ENCODE peak calls at places on chromosomes 5 and 9, in four cellular contexts. One of them, this sample, is unnamed. For H3K36me3, the result is how much of the 10 kb centered on the place peaks cover.

GRCh38 chr5:118796081-118796480 is 192.3 kb downstream of the DTWD2 start:
- DNase-seq in PC-3: no peak
- DNase-seq in kidney: no peak
- DNase-seq in WERI-Rb-1: peak
- DNase-seq in this sample: no peak

GRCh38 chr9:134167530-134167931 is 3.2 kb upstream of the RNU6ATAC start:
- DNase-seq in kidney: no peak
- DNase-seq in PC-3: peak
- DNase-seq in WERI-Rb-1: no peak
- DNase-seq in this sample: no peak

GRCh38 chr9:122923947-122924346 is 7.4 kb downstream of the ZBTB26 start:
- DNase-seq in kidney: no peak
- DNase-seq in PC-3: no peak
- DNase-seq in WERI-Rb-1: no peak
- DNase-seq in this sample: no peak

GRCh38 chr5:113693205-113693553 is 179.7 kb downstream of the YTHDC2 start:
- DNase-seq in WERI-Rb-1: no peak
- DNase-seq in kidney: no peak
- DNase-seq in PC-3: no peak
- DNase-seq in this sample: no peak

GRCh38 chr9:114606597-114607207 is 4.4 kb upstream of the TMEM268 start:
- DNase-seq in WERI-Rb-1: no peak
- DNase-seq in PC-3: no peak
- DNase-seq in kidney: no peak
- DNase-seq in this sample: no peak

GRCh38 chr5:180085837-180086236 is 14.3 kb upstream of the RNF130 start:
- DNase-seq in PC-3: no peak
- DNase-seq in WERI-Rb-1: no peak
- DNase-seq in kidney: no peak
- DNase-seq in this sample: peak

GRCh38 chr9:2132484-2133082 is 117.4 kb downstream of the SMARCA2 start:
- DNase-seq in kidney: no peak
- DNase-seq in PC-3: peak
- DNase-seq in WERI-Rb-1: no peak
- DNase-seq in this sample: no peak

GRCh38 chr5:81247441-81247972 is 14.4 kb downstream of the CKMT2 start:
- DNase-seq in WERI-Rb-1: no peak
- DNase-seq in kidney: no peak
- DNase-seq in PC-3: peak
- DNase-seq in this sample: no peak

GRCh38 chr5:42583322-42583721 is 160.1 kb downstream of the GHR start:
- DNase-seq in kidney: peak
- DNase-seq in PC-3: peak
- DNase-seq in WERI-Rb-1: peak
- DNase-seq in this sample: no peak

GRCh38 chr5:16178745-16179372 is 732 bp downstream of the MARCHF11 start:
- DNase-seq in kidney: peak
- DNase-seq in WERI-Rb-1: peak
- DNase-seq in PC-3: peak
- DNase-seq in this sample: no peak

GRCh38 chr5:95718203-95718602 is 12.9 kb upstream of the RHOBTB3 start:
- DNase-seq in PC-3: no peak
- DNase-seq in WERI-Rb-1: no peak
- DNase-seq in kidney: no peak
- DNase-seq in this sample: no peak

GRCh38 chr9:113886003-113886324 is 9.9 kb downstream of the ZNF618 start:
- DNase-seq in kidney: no peak
- DNase-seq in PC-3: no peak
- DNase-seq in WERI-Rb-1: no peak
- DNase-seq in this sample: no peak

GRCh38 chr9:106405871-106406435 is 457.0 kb upstream of the ZNF462 start:
- DNase-seq in WERI-Rb-1: no peak
- DNase-seq in kidney: no peak
- DNase-seq in PC-3: peak
- DNase-seq in this sample: no peak

GRCh38 chr9:2264081-2264480 is 248.9 kb downstream of the SMARCA2 start:
- DNase-seq in WERI-Rb-1: no peak
- DNase-seq in kidney: no peak
- DNase-seq in PC-3: no peak
- DNase-seq in this sample: no peak

GRCh38 chr5:161235569-161235968 is 311.0 kb downstream of the GABRB2 start:
- DNase-seq in kidney: no peak
- DNase-seq in PC-3: no peak
- DNase-seq in WERI-Rb-1: no peak
- DNase-seq in this sample: no peak

GRCh38 chr5:59368951-59369350 is 524.6 kb downstream of the PDE4D start:
- DNase-seq in kidney: no peak
- DNase-seq in PC-3: no peak
- DNase-seq in WERI-Rb-1: no peak
- DNase-seq in this sample: no peak

GRCh38 chr5:98111686-98112085 is 661.8 kb upstream of the RGMB start:
- DNase-seq in WERI-Rb-1: no peak
- DNase-seq in PC-3: peak
- DNase-seq in kidney: no peak
- DNase-seq in this sample: no peak

GRCh38 chr5:151885138-151885908 is 39.3 kb downstream of the GLRA1 start:
- DNase-seq in WERI-Rb-1: no peak
- DNase-seq in PC-3: peak
- DNase-seq in kidney: no peak
- DNase-seq in this sample: no peak

GRCh38 chr5:32714836-32715235 is 3.7 kb downstream of the NPR3 start:
- DNase-seq in kidney: no peak
- DNase-seq in WERI-Rb-1: no peak
- DNase-seq in PC-3: peak
- DNase-seq in this sample: no peak

GRCh38 chr5:146751781-146752401 is 126.7 kb downstream of the PPP2R2B start:
- DNase-seq in kidney: no peak
- DNase-seq in PC-3: no peak
- DNase-seq in WERI-Rb-1: no peak
- DNase-seq in this sample: peak

GRCh38 chr9:90960941-90961340 is 159.3 kb downstream of the SYK start:
- DNase-seq in PC-3: no peak
- DNase-seq in kidney: no peak
- DNase-seq in WERI-Rb-1: no peak
- DNase-seq in this sample: no peak

GRCh38 chr9:120941046-120941770 is 14.6 kb upstream of the TRAF1 start:
- DNase-seq in kidney: no peak
- DNase-seq in PC-3: peak
- DNase-seq in WERI-Rb-1: no peak
- DNase-seq in this sample: no peak

GRCh38 chr5:43040287-43041098 is at the start of gene ANXA2R:
- DNase-seq in kidney: peak
- DNase-seq in WERI-Rb-1: peak
- DNase-seq in PC-3: peak
- DNase-seq in this sample: peak

GRCh38 chr9:135051316-135052038 is 36.0 kb upstream of the OLFM1 start:
- DNase-seq in kidney: no peak
- DNase-seq in PC-3: no peak
- DNase-seq in WERI-Rb-1: no peak
- DNase-seq in this sample: no peak

GRCh38 chr9:83307051-83307724 is 231.0 kb downstream of the FRMD3 start:
- DNase-seq in PC-3: no peak
- DNase-seq in kidney: no peak
- DNase-seq in WERI-Rb-1: no peak
- DNase-seq in this sample: no peak

GRCh38 chr9:79742145-79742820 is 170.5 kb downstream of the TLE4 start:
- DNase-seq in kidney: no peak
- DNase-seq in PC-3: no peak
- DNase-seq in WERI-Rb-1: no peak
- DNase-seq in this sample: no peak

GRCh38 chr9:16277471-16277870 is 593.0 kb downstream of the BNC2 start:
- DNase-seq in WERI-Rb-1: no peak
- DNase-seq in PC-3: no peak
- DNase-seq in kidney: no peak
- DNase-seq in this sample: no peak

GRCh38 chr5:51598026-51598425 is 214.8 kb downstream of the ISL1 start:
- DNase-seq in kidney: no peak
- DNase-seq in PC-3: no peak
- DNase-seq in WERI-Rb-1: no peak
- DNase-seq in this sample: no peak

GRCh38 chr5:139133237-139133636 is 64.9 kb downstream of the SIL1 start:
- DNase-seq in PC-3: no peak
- DNase-seq in kidney: no peak
- DNase-seq in WERI-Rb-1: no peak
- DNase-seq in this sample: no peak

GRCh38 chr9:70553718-70554673 is 139.5 kb upstream of the KLF9 start:
- DNase-seq in PC-3: no peak
- DNase-seq in WERI-Rb-1: peak
- DNase-seq in kidney: no peak
- DNase-seq in this sample: no peak

GRCh38 chr5:81424728-81425127 is 30.8 kb upstream of the ACOT12 start:
- DNase-seq in PC-3: no peak
- DNase-seq in WERI-Rb-1: no peak
- DNase-seq in kidney: no peak
- DNase-seq in this sample: no peak

GRCh38 chr5:34034497-34035327 is 8.3 kb downstream of the C1QTNF3 start:
- DNase-seq in WERI-Rb-1: no peak
- DNase-seq in kidney: no peak
- DNase-seq in PC-3: no peak
- DNase-seq in this sample: no peak

GRCh38 chr5:150376799-150377771 is 19.6 kb downstream of the TCOF1 start:
- DNase-seq in WERI-Rb-1: no peak
- DNase-seq in kidney: no peak
- DNase-seq in PC-3: no peak
- DNase-seq in this sample: no peak

GRCh38 chr5:41869150-41869738 is 981 bp downstream of the OXCT1 start:
- DNase-seq in PC-3: peak
- DNase-seq in WERI-Rb-1: peak
- DNase-seq in kidney: peak
- DNase-seq in this sample: no peak

GRCh38 chr5:167072225-167072624 is 1219.2 kb upstream of the WWC1 start:
- DNase-seq in kidney: no peak
- DNase-seq in WERI-Rb-1: no peak
- DNase-seq in PC-3: no peak
- DNase-seq in this sample: no peak

GRCh38 chr5:5403736-5404135 is 18.7 kb upstream of the ICE1 start:
- DNase-seq in PC-3: no peak
- DNase-seq in WERI-Rb-1: no peak
- DNase-seq in kidney: no peak
- DNase-seq in this sample: no peak

GRCh38 chr9:109463924-109464625 is 34.0 kb downstream of the PTPN3 start:
- DNase-seq in kidney: no peak
- DNase-seq in WERI-Rb-1: no peak
- DNase-seq in PC-3: no peak
- DNase-seq in this sample: no peak

GRCh38 chr9:129384138-129384886 is 206.3 kb upstream of the IER5L start:
- DNase-seq in kidney: peak
- DNase-seq in WERI-Rb-1: no peak
- DNase-seq in PC-3: no peak
- DNase-seq in this sample: no peak

GRCh38 chr9:129381481-129381957 is 203.5 kb upstream of the IER5L start:
- DNase-seq in PC-3: no peak
- DNase-seq in kidney: peak
- DNase-seq in WERI-Rb-1: no peak
- DNase-seq in this sample: no peak

GRCh38 chr9:129382281-129383004 is 204.4 kb upstream of the IER5L start:
- DNase-seq in kidney: peak
- DNase-seq in WERI-Rb-1: no peak
- DNase-seq in PC-3: no peak
- DNase-seq in this sample: no peak

GRCh38 chr9:129383415-129384088 is 205.5 kb upstream of the IER5L start:
- DNase-seq in PC-3: peak
- DNase-seq in WERI-Rb-1: peak
- DNase-seq in kidney: peak
- DNase-seq in this sample: peak

DNA sequence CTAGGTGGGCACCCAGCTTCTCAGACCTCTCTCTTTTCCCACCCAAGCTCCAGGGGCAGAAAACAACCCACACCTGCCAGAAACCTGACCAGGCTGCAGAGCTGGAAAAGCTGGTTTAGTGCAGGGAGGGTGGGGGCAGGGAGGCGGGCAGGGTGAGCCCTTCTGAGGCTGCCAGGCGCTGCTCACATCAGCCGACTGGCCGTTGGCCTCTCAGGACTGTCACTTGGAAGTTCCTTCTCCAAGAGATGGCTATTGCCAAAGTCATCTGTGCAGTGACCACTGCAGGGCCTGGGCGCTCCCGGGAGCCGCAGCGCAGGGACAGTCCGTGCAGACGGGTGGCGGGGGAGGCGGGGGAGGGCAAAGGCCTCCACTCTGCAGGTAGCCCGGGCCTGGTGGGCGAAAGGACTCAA is 204.9 kb upstream of the IER5L start:
- DNase-seq in kidney: peak
- DNase-seq in WERI-Rb-1: peak
- DNase-seq in PC-3: peak
- DNase-seq in this sample: no peak
- H3K4me3 ChIP-seq in kidney: peak
- H3K4me3 ChIP-seq in WERI-Rb-1: peak
- H3K4me3 ChIP-seq in PC-3: peak
- H3K4me3 ChIP-seq in this sample: peak

GRCh38 chr9:573551-574410 is 267.7 kb upstream of the DMRT1 start:
- DNase-seq in kidney: no peak
- DNase-seq in PC-3: no peak
- DNase-seq in WERI-Rb-1: no peak
- DNase-seq in this sample: no peak
- H3K27ac ChIP-seq in kidney: peak
- H3K27ac ChIP-seq in PC-3: no peak
- H3K27ac ChIP-seq in WERI-Rb-1: no peak
- H3K27ac ChIP-seq in this sample: no peak

GRCh38 chr5:117118499-117118898 is 543.9 kb upstream of the SEMA6A start:
- DNase-seq in kidney: no peak
- DNase-seq in PC-3: no peak
- DNase-seq in WERI-Rb-1: no peak
- DNase-seq in this sample: no peak
- H3K36me3 ChIP-seq in kidney: under half
- H3K36me3 ChIP-seq in PC-3: under half
- H3K36me3 ChIP-seq in WERI-Rb-1: under half
- H3K36me3 ChIP-seq in this sample: under half

GRCh38 chr5:72453260-72453775 is 53.9 kb downstream of the ZNF366 start:
- DNase-seq in kidney: no peak
- DNase-seq in WERI-Rb-1: no peak
- DNase-seq in PC-3: no peak
- DNase-seq in this sample: no peak
- H3K4me3 ChIP-seq in kidney: no peak
- H3K4me3 ChIP-seq in WERI-Rb-1: no peak
- H3K4me3 ChIP-seq in PC-3: no peak
- H3K4me3 ChIP-seq in this sample: no peak

DNA sequence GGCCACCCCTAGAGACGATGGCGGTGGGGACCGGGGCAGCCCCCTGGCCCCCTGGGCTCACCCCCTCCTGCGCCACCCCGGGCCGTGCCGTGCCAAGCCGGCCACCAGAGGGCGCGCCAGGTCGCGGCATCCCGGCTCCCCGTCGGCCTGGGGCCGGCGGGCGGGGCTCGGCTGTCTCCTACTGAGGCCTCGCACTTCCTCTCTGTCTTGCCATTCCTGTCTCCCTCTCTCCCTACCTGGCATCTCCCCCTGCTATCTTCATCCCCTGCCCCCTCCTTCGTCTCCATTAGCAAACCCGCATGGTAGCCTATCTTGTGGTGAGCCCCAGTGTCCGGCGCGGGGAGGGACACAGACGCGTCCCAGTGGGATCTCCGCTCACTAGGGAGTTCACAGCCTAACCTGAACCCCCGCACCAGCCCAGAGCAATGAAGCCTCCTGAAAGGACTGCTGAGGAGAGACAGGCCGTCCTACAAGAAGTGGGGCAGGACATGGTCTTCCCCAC is 29.8 kb upstream of the FABP6 start:
- DNase-seq in kidney: peak
- DNase-seq in WERI-Rb-1: peak
- DNase-seq in PC-3: peak
- DNase-seq in this sample: peak
- H3K27ac ChIP-seq in kidney: no peak
- H3K27ac ChIP-seq in WERI-Rb-1: peak
- H3K27ac ChIP-seq in PC-3: no peak
- H3K27ac ChIP-seq in this sample: no peak

GRCh38 chr5:14464101-14464500 is 117.5 kb upstream of the OTULINL start:
- DNase-seq in WERI-Rb-1: no peak
- DNase-seq in kidney: no peak
- DNase-seq in PC-3: peak
- DNase-seq in this sample: no peak
- H3K36me3 ChIP-seq in WERI-Rb-1: under half
- H3K36me3 ChIP-seq in kidney: under half
- H3K36me3 ChIP-seq in PC-3: half or more
- H3K36me3 ChIP-seq in this sample: under half